ENCODE peak calls at places on chromosomes 16 and 17, in ten cellular contexts. A is AG04450, D is osteocyte, C is left ventricle myocardium inferior, K is HL-60, P is astrocyte, J is kidney epithelial cell, E is fibroblast of mammary gland, U is Panc1, X is GM23338. S is an unnamed sample.

GRCh38 chr17:39979865-39980401 is 674 bp upstream of the PSMD3 start:
- DNase-seq in U (peak; percentile 10), K (peak; percentile 43), P (peak; percentile 43), E (peak; percentile 15), X (peak; percentile 67), C (no peak), A (no peak), D (no peak), J (no peak), S (no peak)

GRCh38 chr16:9092963-9093477 is 1.6 kb downstream of the HAPSTR1 start:
- DNase-seq in A (no peak), C (no peak), P (no peak), E (no peak), K (no peak), J (no peak), U (no peak), D (no peak), X (peak; percentile 62), S (peak; percentile 33)

GRCh38 chr17:37830151-37830993 is 85.5 kb upstream of the HNF1B start:
- DNase-seq in J (no peak), U (no peak), D (peak; percentile 3), P (no peak), E (no peak), A (no peak), C (no peak), K (no peak), X (no peak), S (no peak)

GRCh38 chr17:33932996-33933395 is 322.1 kb upstream of the CCL2 start:
- DNase-seq in J (no peak), C (no peak), E (no peak), D (no peak), U (no peak), K (no peak), X (no peak), A (no peak), P (no peak), S (no peak)

GRCh38 chr17:59899099-59899498 is 6.2 kb downstream of the RPS6KB1 start:
- DNase-seq in P (no peak), E (peak; percentile 72), U (no peak), K (peak; percentile 43), J (no peak), X (no peak), D (no peak), C (no peak), A (no peak), S (no peak)

GRCh38 chr16:26905336-26905735 is 161.4 kb upstream of the C16orf82 start:
- DNase-seq in X (no peak), D (no peak), E (peak; percentile 43), U (no peak), J (peak; percentile 1), K (no peak), P (peak; percentile 75), C (no peak), A (peak; percentile 21), S (no peak)

GRCh38 chr17:39239640-39240314 is 14.0 kb upstream of the STAC2 start:
- DNase-seq in E (no peak), A (no peak), K (no peak), U (no peak), D (no peak), P (no peak), J (no peak), X (peak; percentile 92), C (no peak), S (peak; percentile 47)

GRCh38 chr17:41324180-41325075 is 8.9 kb upstream of the KRTAP17-1 start:
- DNase-seq in J (no peak), X (peak; percentile 79), U (no peak), P (no peak), C (no peak), A (no peak), K (no peak), E (peak; percentile 8), D (peak; percentile 49), S (no peak)

GRCh38 chr17:19248923-19249574 is 11.9 kb downstream of the EPN2 start:
- DNase-seq in U (no peak), P (peak; percentile 92), D (no peak), J (peak; percentile 57), C (peak; percentile 47), E (peak; percentile 95), K (no peak), A (peak; percentile 72), X (no peak), S (no peak)

GRCh38 chr16:57628008-57628781 is at the start of gene ADGRG1:
- DNase-seq in C (peak; percentile 64), U (peak; percentile 41), A (peak; percentile 80), E (peak; percentile 94), P (peak; percentile 94), J (peak; percentile 95), X (peak; percentile 77), D (peak; percentile 96), K (peak; percentile 26), S (peak; percentile 34)

GRCh38 chr17:64164592-64165285 is 34.8 kb upstream of the ERN1 start:
- DNase-seq in E (no peak), A (no peak), P (no peak), J (no peak), C (no peak), X (no peak), K (no peak), D (no peak), U (no peak), S (no peak)

DNA sequence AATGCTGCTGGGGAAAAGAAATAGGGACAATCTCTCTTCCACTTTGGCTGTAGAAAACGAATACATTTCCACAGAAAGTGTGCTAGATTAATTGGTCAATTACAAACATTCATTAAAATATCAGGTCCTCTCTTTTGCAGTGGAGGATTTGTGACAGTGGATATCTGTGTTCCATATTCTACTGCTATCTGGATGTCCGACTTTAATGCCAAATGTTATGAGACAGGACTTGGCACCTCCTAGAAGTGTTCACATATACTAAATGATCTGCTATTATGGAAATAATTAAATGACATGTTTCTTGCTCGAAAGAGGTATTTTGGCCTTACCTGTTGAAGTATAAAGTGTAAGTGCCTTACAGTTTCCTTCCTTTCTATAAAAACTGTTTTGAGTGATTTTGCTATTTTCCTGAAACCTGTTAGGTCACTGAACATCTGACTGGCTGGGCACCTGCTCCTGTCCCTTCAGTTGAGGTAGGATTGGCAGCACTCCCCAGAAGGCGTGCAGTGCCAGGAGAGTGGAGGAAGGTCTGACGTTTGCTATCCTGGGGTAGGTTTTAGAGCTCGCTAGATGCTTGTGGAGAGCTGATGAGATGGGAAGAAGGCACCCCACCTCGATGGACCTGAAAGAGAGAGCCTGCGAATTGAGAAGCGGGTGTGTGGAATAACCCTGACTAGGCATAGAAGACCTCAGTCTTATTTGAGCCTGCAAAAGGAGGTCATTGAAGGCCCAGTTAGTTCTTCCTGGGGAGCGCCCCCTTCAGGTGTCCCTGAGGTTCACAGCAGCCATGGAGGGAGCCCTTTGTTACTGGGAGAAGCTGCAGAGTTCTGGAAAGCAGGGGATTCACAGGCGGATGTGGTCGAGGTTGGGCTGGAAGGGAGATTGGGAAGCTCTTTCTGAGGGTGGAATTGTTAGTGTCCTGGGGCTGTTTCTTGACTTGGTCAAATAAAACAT is 159.4 kb upstream of the ZNF267 start:
- DNase-seq in A (no peak), E (no peak), J (no peak), K (no peak), P (no peak), D (no peak), C (no peak), U (no peak), X (peak; percentile 63), S (no peak)
- TF ChIP-seq CTCF in A (peak; percentile 39), E (peak; percentile 31), J (peak; percentile 36), K (no peak), P (peak; percentile 7), D (peak; percentile 28), C (no peak), U (peak; percentile 62), X (peak; percentile 74), S (no peak)

GRCh38 chr16:88633684-88634140 is 4.7 kb upstream of the IL17C start:
- DNase-seq in E (peak; percentile 36), J (peak; percentile 51), A (no peak), P (no peak), X (peak; percentile 86), U (no peak), D (no peak), C (no peak), K (no peak), S (no peak)
- TF ChIP-seq CTCF in E (peak; percentile 27), J (peak; percentile 70), A (peak; percentile 20), P (no peak), X (peak; percentile 53), U (peak; percentile 60), D (peak; percentile 32), C (peak; percentile 38), K (no peak), S (no peak)

DNA sequence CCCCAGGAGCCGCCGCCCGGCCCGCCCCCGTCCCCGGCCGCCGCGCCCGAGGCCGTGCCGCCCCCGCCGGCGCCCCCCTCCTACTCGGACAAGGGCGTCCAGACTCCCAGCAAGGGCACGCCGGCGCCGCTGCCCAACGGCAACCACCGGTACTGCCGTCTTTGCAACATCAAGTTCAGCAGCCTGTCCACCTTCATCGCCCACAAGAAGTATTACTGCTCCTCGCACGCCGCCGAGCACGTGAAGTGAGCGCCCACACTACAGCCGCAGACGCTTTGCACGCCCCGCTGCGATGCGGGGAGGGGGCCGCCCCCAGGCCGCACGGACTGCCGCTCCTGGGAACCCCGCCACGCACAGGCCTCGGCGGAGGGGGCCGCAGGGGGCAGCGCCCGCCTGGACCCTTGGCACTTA is 35.5 kb upstream of the ZC3H18 start:
- DNase-seq in X (peak; percentile 65), E (peak; percentile 37), D (no peak), C (peak; percentile 57), A (no peak), J (no peak), U (no peak), P (peak; percentile 29), K (no peak), S (no peak)
- TF ChIP-seq CTCF in X (no peak), E (no peak), D (no peak), C (no peak), A (no peak), J (no peak), U (no peak), P (no peak), K (no peak), S (no peak)

DNA sequence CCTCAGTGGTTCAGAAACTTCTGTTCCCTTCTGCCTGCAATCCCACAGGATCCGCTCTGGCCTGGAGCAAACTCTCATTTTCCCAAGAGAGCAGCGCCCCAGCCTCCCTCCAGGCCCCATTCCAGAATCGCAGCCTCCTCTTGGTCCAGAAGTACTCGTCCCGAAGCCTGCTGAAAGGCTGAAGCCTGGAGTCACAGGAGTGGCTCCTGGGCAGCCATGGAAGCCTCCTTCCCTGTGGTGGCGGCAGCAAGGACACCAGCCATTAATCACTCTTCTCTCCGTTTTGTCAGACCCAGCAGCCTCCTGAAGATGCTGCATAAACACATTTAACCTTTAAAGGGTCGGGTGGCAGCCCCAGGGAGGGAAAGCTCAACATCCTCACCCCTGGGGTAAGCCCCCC is 66.9 kb upstream of the TNRC6C start:
- DNase-seq in P (no peak), A (no peak), D (no peak), X (no peak), C (no peak), K (no peak), J (no peak), E (no peak), U (no peak), S (no peak)
- TF ChIP-seq CTCF in P (no peak), A (no peak), D (no peak), X (no peak), C (no peak), K (no peak), J (no peak), E (no peak), U (no peak), S (no peak)

GRCh38 chr17:6541886-6542285 is 14.5 kb downstream of the PITPNM3 start:
- DNase-seq in C (no peak), P (no peak), A (no peak), D (no peak), U (no peak), K (no peak), J (no peak), X (no peak), E (no peak), S (no peak)
- TF ChIP-seq CTCF in C (no peak), P (no peak), A (no peak), D (no peak), U (no peak), K (no peak), J (no peak), X (no peak), E (no peak), S (no peak)

S was measured in natural killer cell.